ENCODE peak calls at places on chromosomes 13 and 19, in four cellular contexts. C, K, M and P are unnamed samples.

GRCh38 chr19:2428027-2428690 is 773 bp upstream of the TIMM13 start:
- DNase-seq in M (no peak), K (no peak), C (no peak), P (no peak)

GRCh38 chr13:25860862-25861261 is 191.0 kb downstream of the SHISA2 start:
- DNase-seq in M (peak; percentile 20), K (no peak), C (no peak), P (peak; percentile 14)

GRCh38 chr13:114049026-114049425 is 75.2 kb upstream of the C13orf46 start:
- DNase-seq in C (no peak), M (no peak), K (no peak), P (no peak)

GRCh38 chr19:38691938-38692457 is 44.5 kb downstream of the ACTN4 start:
- DNase-seq in C (no peak), K (no peak), M (peak; percentile 97), P (no peak)

GRCh38 chr13:31476266-31476665 is 263.1 kb upstream of the RXFP2 start:
- DNase-seq in K (no peak), C (peak; percentile 35), M (peak; percentile 2), P (peak; percentile 86)

GRCh38 chr13:32846556-32846955 is 169.7 kb upstream of the KL start:
- DNase-seq in M (no peak), C (no peak), K (no peak), P (no peak)

GRCh38 chr13:34038326-34039068 is 220.5 kb downstream of the RFC3 start:
- DNase-seq in C (no peak), M (no peak), K (no peak), P (no peak)

GRCh38 chr13:112697756-112698655 is 8.2 kb downstream of the ATP11A start:
- DNase-seq in C (no peak), M (no peak), K (no peak), P (no peak)

GRCh38 chr13:65856464-65856863 is 1373.7 kb downstream of the PCDH9 start:
- DNase-seq in C (no peak), M (no peak), K (no peak), P (no peak)

GRCh38 chr13:25170554-25171107 is 1.5 kb downstream of the AMER2 start:
- DNase-seq in C (peak; percentile 39), K (no peak), M (no peak), P (no peak)

GRCh38 chr13:49304763-49305695 is 57.3 kb downstream of the CDADC1 start:
- DNase-seq in M (no peak), C (no peak), K (no peak), P (no peak)

GRCh38 chr13:22498006-22498405 is 682.8 kb upstream of the SGCG start:
- DNase-seq in K (no peak), M (no peak), C (no peak), P (no peak)

GRCh38 chr13:63636231-63636993 is 2220.8 kb upstream of the PCDH20 start:
- DNase-seq in M (no peak), K (peak; percentile 0), C (no peak), P (no peak)

GRCh38 chr13:44523176-44524017 is 52.7 kb downstream of the TSC22D1 start:
- DNase-seq in K (peak; percentile 13), M (peak; percentile 79), C (peak; percentile 13), P (peak; percentile 33)

GRCh38 chr13:73450583-73450982 is 391.8 kb downstream of the KLF5 start:
- DNase-seq in C (no peak), K (no peak), M (no peak), P (no peak)

GRCh38 chr19:17406039-17406886 is 833 bp upstream of the BST2 start:
- DNase-seq in M (no peak), K (no peak), C (no peak), P (no peak)

GRCh38 chr13:60329221-60329983 is 67.6 kb upstream of the TDRD3 start:
- DNase-seq in K (no peak), M (peak; percentile 57), C (peak; percentile 74), P (no peak)

GRCh38 chr19:45971260-45971902 is 2.3 kb downstream of the NOVA2 start:
- DNase-seq in K (no peak), C (no peak), M (no peak), P (no peak)

GRCh38 chr19:5155586-5156210 is 184.9 kb downstream of the PTPRS start:
- DNase-seq in C (no peak), M (no peak), K (no peak), P (no peak)

GRCh38 chr19:18502633-18503294 is 19.1 kb downstream of the ELL start:
- DNase-seq in K (no peak), C (no peak), M (no peak), P (no peak)

GRCh38 chr13:35927554-35927953 is 203.6 kb downstream of the DCLK1 start:
- DNase-seq in K (peak; percentile 21), M (peak; percentile 85), C (no peak), P (no peak)

GRCh38 chr13:113168211-113168610 is 9.8 kb downstream of the PROZ start:
- DNase-seq in K (no peak), M (no peak), C (no peak), P (no peak)

GRCh38 chr19:16892438-16892837 is 3.6 kb downstream of the F2RL3 start:
- DNase-seq in M (no peak), C (no peak), K (no peak), P (no peak)

GRCh38 chr13:112397108-112397507 is 21.0 kb downstream of the SPACA7 start:
- DNase-seq in K (no peak), C (no peak), M (no peak), P (no peak)

GRCh38 chr19:43416951-43417623 is 2.4 kb downstream of the TEX101 start:
- DNase-seq in K (no peak), M (no peak), C (no peak), P (no peak)

GRCh38 chr19:56660381-56661105 is 11.0 kb downstream of the ZNF835 start:
- DNase-seq in C (no peak), K (no peak), M (no peak), P (no peak)

GRCh38 chr13:48939728-48940127 is 36.0 kb upstream of the FNDC3A start:
- DNase-seq in K (no peak), C (no peak), M (no peak), P (no peak)

GRCh38 chr13:114130708-114131580 is 1.5 kb downstream of the RASA3 start:
- DNase-seq in M (no peak), K (peak; percentile 23), C (peak; percentile 57), P (no peak)

GRCh38 chr13:70893832-70894231 is 785.6 kb upstream of the KLHL1 start:
- DNase-seq in C (no peak), M (no peak), K (no peak), P (no peak)

GRCh38 chr19:32464279-32464678 is 58.7 kb downstream of the DPY19L3 start:
- DNase-seq in C (no peak), K (no peak), M (no peak), P (no peak)

DNA sequence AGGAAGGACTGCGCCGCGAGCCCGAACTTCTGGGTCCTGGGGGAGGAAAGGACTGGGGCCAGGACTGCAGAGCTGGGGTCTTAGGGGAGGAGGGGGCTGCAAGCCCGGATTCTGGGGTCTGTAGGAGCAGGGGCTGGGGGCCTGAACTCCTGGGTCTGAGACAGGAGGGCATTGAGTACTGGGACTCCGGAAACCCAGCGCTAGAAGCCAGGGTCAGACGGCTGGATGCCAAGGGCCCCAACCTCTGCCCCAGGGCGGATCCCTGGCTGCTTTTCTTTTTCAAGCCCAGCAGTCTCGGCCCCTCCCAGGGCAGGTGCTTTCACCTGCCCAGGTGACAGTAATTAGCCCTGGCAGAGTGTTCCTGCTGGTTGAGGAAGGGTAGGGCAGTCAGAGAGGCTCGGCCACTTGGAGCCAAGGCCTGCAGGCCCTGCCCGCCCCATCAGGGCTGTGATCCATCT is 2.3 kb downstream of the MYH14 start:
- DNase-seq in M (no peak), K (no peak), C (no peak), P (no peak)
- H3K4me3 ChIP-seq in M (no peak overlapping the region), K (no peak overlapping the region), C (no peak overlapping the region), P (no peak overlapping the region)

GRCh38 chr19:1247747-1248453 is 483 bp upstream of the MIDN start:
- DNase-seq in C (no peak), K (no peak), M (no peak), P (no peak)
- TF ChIP-seq CTCF in C (peak; percentile 32), K (peak; percentile 35), M (peak; percentile 50), P (peak; percentile 58)

DNA sequence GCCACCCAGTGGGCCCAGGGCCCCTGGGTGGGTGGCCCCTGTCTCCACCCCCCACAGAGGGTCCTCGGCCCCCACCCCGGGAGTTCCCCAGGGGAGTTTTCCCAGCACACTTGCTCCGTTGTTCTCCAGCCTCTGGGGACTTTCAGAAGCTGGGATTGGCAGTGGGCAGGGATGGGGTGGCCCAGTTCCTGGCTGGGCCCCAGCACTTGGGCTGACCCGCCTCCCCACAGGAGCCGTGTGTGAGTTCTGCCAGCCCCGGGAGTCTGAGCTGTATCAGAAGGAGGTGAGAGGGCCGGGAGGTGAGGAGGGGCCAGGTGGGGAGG is 2.0 kb upstream of the SPIB start:
- DNase-seq in C (no peak), M (no peak), K (no peak), P (no peak)
- H3K4me3 ChIP-seq in C (no peak overlapping the region), M (no peak overlapping the region), K (no peak overlapping the region), P (no peak overlapping the region)

DNA sequence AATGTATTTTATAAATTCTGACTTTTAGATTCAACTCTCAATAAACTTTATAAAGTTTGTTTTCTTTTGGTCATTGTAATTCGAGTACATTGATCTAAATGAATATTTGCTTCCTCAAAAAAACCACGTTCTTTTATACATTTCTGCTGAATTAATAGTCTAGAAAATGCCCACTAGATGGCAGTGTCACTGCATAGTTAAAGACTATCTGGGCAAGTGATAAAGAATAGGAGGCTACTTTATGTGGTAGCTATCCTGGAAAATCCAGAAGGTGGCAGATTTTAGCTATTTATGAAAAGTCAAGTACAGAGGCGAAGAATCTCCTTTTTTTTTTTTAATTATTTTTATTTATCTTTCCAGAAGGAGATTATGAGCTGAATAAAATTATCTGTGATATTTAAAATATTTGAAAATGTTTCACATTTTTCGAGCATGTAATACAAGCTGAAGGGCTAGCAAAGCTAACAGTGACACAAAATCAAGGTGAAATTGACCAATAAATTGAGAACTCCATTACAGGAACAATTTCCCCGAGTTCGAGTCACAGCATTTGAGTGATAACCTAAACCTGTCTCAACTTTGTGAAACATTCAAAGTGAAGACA is 221.8 kb downstream of the OLFM4 start:
- DNase-seq in M (peak; percentile 17), C (peak; percentile 86), K (peak; percentile 3), P (peak; percentile 34)
- TF ChIP-seq CTCF in M (peak; percentile 71), C (peak; percentile 73), K (peak; percentile 75), P (peak; percentile 34)

GRCh38 chr19:40612831-40613668 is 11.9 kb downstream of the LTBP4 start:
- DNase-seq in K (peak; percentile 71), M (no peak), C (peak; percentile 64), P (no peak)
- H3K4me3 ChIP-seq in K (peak overlapping the region; percentile 44), M (peak overlapping the region; percentile 78), C (peak overlapping the region; percentile 61), P (peak overlapping the region; percentile 89)